ENCODE peak calls at places on chromosomes 13 and 19, in eight cellular contexts. K is mucosa of descending colon; T is stimulated activated CD4-positive, alpha-beta T cell treated with anti-CD3 and anti-CD28 coated beads, TNF-alpha, amount 100 ng/mL, for 1 hour; U is dermis microvascular lymphatic vessel endothelial cell; N is activated naive CD8-positive, alpha-beta T cell treated with anti-CD3 and anti-CD28 coated beads, Interleukin-2, amount 50 U/mL, for 24 hours; F is AG10803; V is KBM-7; Q is Daoy. C is an unnamed sample.
A peak's percentile ranks its signal among the peaks of the same experiment; 100 is the strongest.

GRCh38 chr19:31418055-31418454 is 68.8 kb upstream of the TSHZ3 start:
- DNase-seq in K (no peak), T (no peak), U (no peak), N (no peak), F (no peak), V (no peak), Q (no peak), C (no peak)

GRCh38 chr13:79051472-79051871 is 354.6 kb downstream of the RBM26 start:
- DNase-seq in K (no peak), T (no peak), U (no peak), N (no peak), F (no peak), V (no peak), Q (no peak), C (no peak)

GRCh38 chr13:91132381-91132780 is 215.1 kb upstream of the MIR17HG start:
- DNase-seq in K (no peak), T (no peak), U (no peak), N (no peak), F (no peak), V (no peak), Q (no peak), C (no peak)

GRCh38 chr13:106083620-106084350 is 451.7 kb downstream of the EFNB2 start:
- DNase-seq in K (peak; percentile 68), T (no peak), U (peak; percentile 78), N (peak; percentile 5), F (peak; percentile 40), V (peak; percentile 15), Q (peak; percentile 50), C (peak; percentile 40)

GRCh38 chr19:53881482-53882390 is at the start of gene PRKCG:
- DNase-seq in K (peak; percentile 56), T (no peak), U (no peak), N (peak; percentile 63), F (no peak), V (peak; percentile 43), Q (peak; percentile 66), C (peak; percentile 66)

GRCh38 chr19:54388001-54388802 is 23.5 kb upstream of the LAIR1 start:
- DNase-seq in K (no peak), T (no peak), U (no peak), N (no peak), F (no peak), V (peak; percentile 99), Q (peak; percentile 29), C (peak; percentile 51)

GRCh38 chr13:84430015-84430414 is 547.7 kb upstream of the SLITRK1 start:
- DNase-seq in K (no peak), T (no peak), U (no peak), N (no peak), F (peak; percentile 72), V (no peak), Q (no peak), C (no peak)

GRCh38 chr19:18433039-18433691 is 4.8 kb downstream of the ISYNA1 start:
- DNase-seq in K (no peak), T (no peak), U (no peak), N (no peak), F (no peak), V (no peak), Q (peak; percentile 76), C (peak; percentile 75)

GRCh38 chr13:48600374-48601364 is 53.1 kb upstream of the CYSLTR2 start:
- DNase-seq in K (no peak), T (no peak), U (peak; percentile 43), N (no peak), F (peak; percentile 40), V (peak; percentile 35), Q (peak; percentile 44), C (no peak)

GRCh38 chr19:29378543-29379105 is 147.2 kb upstream of the VSTM2B start:
- DNase-seq in K (no peak), T (no peak), U (no peak), N (no peak), F (no peak), V (no peak), Q (no peak), C (peak; percentile 4)

GRCh38 chr19:41226053-41226873 is 7.2 kb downstream of the AXL start:
- DNase-seq in K (peak; percentile 71), T (peak; percentile 18), U (no peak), N (peak; percentile 62), F (peak; percentile 93), V (peak; percentile 41), Q (peak; percentile 96), C (no peak)

GRCh38 chr19:53103141-53103902 is at the start of gene ZNF160:
- DNase-seq in K (peak; percentile 99), T (peak; percentile 98), U (peak; percentile 84), N (peak; percentile 99), F (peak; percentile 95), V (peak; percentile 96), Q (peak; percentile 98), C (peak; percentile 100)

GRCh38 chr19:35350591-35350990 is 2.9 kb downstream of the FFAR1 start:
- DNase-seq in K (no peak), T (no peak), U (no peak), N (no peak), F (no peak), V (no peak), Q (no peak), C (peak; percentile 37)

GRCh38 chr19:54420383-54421168 is 5.3 kb downstream of the TTYH1 start:
- DNase-seq in K (no peak), T (no peak), U (no peak), N (no peak), F (no peak), V (no peak), Q (no peak), C (peak; percentile 36)

GRCh38 chr13:37198629-37199028 is 93.2 kb upstream of the CSNK1A1L start:
- DNase-seq in K (no peak), T (no peak), U (no peak), N (no peak), F (no peak), V (no peak), Q (no peak), C (no peak)

GRCh38 chr19:2064788-2065524 is 13.9 kb upstream of the MKNK2 start:
- DNase-seq in K (peak; percentile 47), T (no peak), U (no peak), N (no peak), F (peak; percentile 49), V (no peak), Q (no peak), C (no peak)

GRCh38 chr13:111911141-111911720 is 155.7 kb upstream of the SOX1 start:
- DNase-seq in K (no peak), T (no peak), U (no peak), N (no peak), F (no peak), V (no peak), Q (no peak), C (no peak)

GRCh38 chr13:35139591-35139990 is 197.5 kb downstream of the NBEA start:
- DNase-seq in K (no peak), T (no peak), U (no peak), N (no peak), F (no peak), V (peak; percentile 54), Q (no peak), C (no peak)

GRCh38 chr19:4455742-4456565 is 1.6 kb downstream of the UBXN6 start:
- DNase-seq in K (no peak), T (no peak), U (no peak), N (no peak), F (peak; percentile 57), V (no peak), Q (peak; percentile 41), C (no peak)

GRCh38 chr13:23588576-23589141 is 18.4 kb downstream of the TNFRSF19 start:
- DNase-seq in K (no peak), T (no peak), U (no peak), N (no peak), F (no peak), V (no peak), Q (no peak), C (no peak)

GRCh38 chr13:81540777-81541176 is 1199.9 kb upstream of the SPRY2 start:
- DNase-seq in K (no peak), T (no peak), U (no peak), N (no peak), F (no peak), V (no peak), Q (no peak), C (no peak)

GRCh38 chr13:114124921-114125320 is 7.5 kb downstream of the RASA3 start:
- DNase-seq in K (no peak), T (no peak), U (no peak), N (peak; percentile 73), F (peak; percentile 78), V (no peak), Q (peak; percentile 68), C (peak; percentile 76)

GRCh38 chr13:99756281-99756680 is 215.3 kb downstream of the ZIC5 start:
- DNase-seq in K (no peak), T (no peak), U (no peak), N (no peak), F (no peak), V (no peak), Q (no peak), C (no peak)

GRCh38 chr19:13095393-13095784 is 7.3 kb downstream of the LYL1 start:
- DNase-seq in K (no peak), T (no peak), U (no peak), N (peak; percentile 25), F (no peak), V (no peak), Q (no peak), C (no peak)

GRCh38 chr19:1512671-1513491 is at the start of gene ADAMTSL5:
- DNase-seq in K (peak; percentile 78), T (peak; percentile 48), U (no peak), N (peak; percentile 81), F (peak; percentile 73), V (peak; percentile 43), Q (peak; percentile 84), C (peak; percentile 91)

GRCh38 chr19:3270908-3271307 is 46.4 kb downstream of the CELF5 start:
- DNase-seq in K (no peak), T (no peak), U (no peak), N (peak; percentile 50), F (peak; percentile 22), V (no peak), Q (peak; percentile 88), C (no peak)

GRCh38 chr13:52862358-52863206 is 14.1 kb upstream of the PCDH8 start:
- DNase-seq in K (peak; percentile 65), T (no peak), U (no peak), N (peak; percentile 27), F (no peak), V (peak; percentile 57), Q (no peak), C (no peak)

GRCh38 chr19:5038631-5039271 is 69.8 kb downstream of the KDM4B start:
- DNase-seq in K (peak; percentile 23), T (no peak), U (no peak), N (peak; percentile 33), F (peak; percentile 40), V (peak; percentile 28), Q (peak; percentile 43), C (no peak)

GRCh38 chr13:97976551-97977375 is 23.3 kb downstream of the IPO5 start:
- DNase-seq in K (peak; percentile 17), T (no peak), U (no peak), N (peak; percentile 26), F (no peak), V (no peak), Q (no peak), C (peak; percentile 34)

GRCh38 chr19:19554074-19555023 is 16.3 kb downstream of the CILP2 start:
- DNase-seq in K (peak; percentile 61), T (no peak), U (no peak), N (peak; percentile 78), F (peak; percentile 40), V (no peak), Q (peak; percentile 62), C (peak; percentile 88)

GRCh38 chr13:19910336-19911072 is 47.1 kb upstream of the ZMYM5 start:
- DNase-seq in K (peak; percentile 40), T (no peak), U (no peak), N (no peak), F (peak; percentile 1), V (no peak), Q (peak; percentile 65), C (no peak)

GRCh38 chr19:46351241-46352041 is 4.6 kb downstream of the PPP5C start:
- DNase-seq in K (no peak), T (no peak), U (peak; percentile 51), N (peak; percentile 31), F (peak; percentile 70), V (peak; percentile 69), Q (peak; percentile 66), C (peak; percentile 41)

C was measured in GM13976.